ENCODE peak calls at places on chromosome 9, in seven cellular contexts. T, A, Q, L, Y, O and Z are unnamed samples.

GRCh38 chr9:35649431-35650340 is 1.0 kb downstream of the SIT1 start:
- DNase-seq in T (peak), L (no peak), Q (no peak), O (no peak), Y (no peak), A (no peak), Z (no peak)

GRCh38 chr9:109640232-109641078 is 139.5 kb upstream of the PALM2AKAP2 start:
- DNase-seq in T (no peak), Y (no peak), Q (peak), L (no peak), A (no peak), O (no peak), Z (peak)

GRCh38 chr9:21110708-21111576 is 30.7 kb downstream of the IFNW1 start:
- DNase-seq in Q (peak), T (no peak), L (peak), A (peak), Y (peak), O (no peak), Z (peak)

GRCh38 chr9:116978155-116978554 is 291.1 kb downstream of the TRIM32 start:
- DNase-seq in A (no peak), T (no peak), L (no peak), Q (no peak), O (no peak), Y (no peak), Z (no peak)

GRCh38 chr9:73583590-73583989 is 431.9 kb downstream of the ANXA1 start:
- DNase-seq in Q (no peak), T (no peak), O (no peak), A (no peak), Y (no peak), L (no peak), Z (no peak)

GRCh38 chr9:128912270-128912853 is 8.4 kb upstream of the PHYHD1 start:
- DNase-seq in L (peak), A (no peak), Q (no peak), Y (peak), T (no peak), O (peak), Z (peak)

GRCh38 chr9:110623462-110624025 is 44.0 kb upstream of the SVEP1 start:
- DNase-seq in A (peak), Y (peak), L (peak), T (peak), Q (peak), O (no peak), Z (peak)

GRCh38 chr9:130117816-130118632 is 54.2 kb upstream of the NCS1 start:
- DNase-seq in O (no peak), Y (no peak), L (peak), A (no peak), T (no peak), Q (no peak), Z (no peak)

GRCh38 chr9:25678846-25679360 is 659 bp upstream of the TUSC1 start:
- DNase-seq in Y (no peak), Q (no peak), L (no peak), O (no peak), T (no peak), A (no peak), Z (no peak)

GRCh38 chr9:87342743-87343142 is 154.9 kb upstream of the DAPK1 start:
- DNase-seq in T (no peak), Y (no peak), O (no peak), A (no peak), L (no peak), Q (no peak), Z (no peak)

GRCh38 chr9:78298046-78298511 is 1.2 kb downstream of the PSAT1 start:
- DNase-seq in Y (peak), O (no peak), T (peak), A (no peak), Q (peak), L (no peak), Z (no peak)

GRCh38 chr9:132077881-132078280 is 1.8 kb downstream of the MED27 start:
- DNase-seq in Y (no peak), O (no peak), T (no peak), A (no peak), Q (no peak), L (no peak), Z (no peak)

GRCh38 chr9:29039258-29039657 is 1466.0 kb upstream of the C9orf72 start:
- DNase-seq in T (no peak), Y (no peak), Q (no peak), A (no peak), L (no peak), O (no peak), Z (no peak)

GRCh38 chr9:4894076-4894475 is 91.0 kb upstream of the JAK2 start:
- DNase-seq in T (no peak), Q (no peak), O (no peak), L (no peak), A (no peak), Y (no peak), Z (no peak)

GRCh38 chr9:92969516-92970466 is 22.5 kb downstream of the FGD3 start:
- DNase-seq in Y (no peak), Q (no peak), A (no peak), T (no peak), O (no peak), L (no peak), Z (no peak)

GRCh38 chr9:84781431-84781830 is 111.9 kb downstream of the NTRK2 start:
- DNase-seq in Q (peak), O (no peak), T (no peak), Y (peak), L (no peak), A (no peak), Z (no peak)

GRCh38 chr9:133958756-133959155 is 33.4 kb downstream of the VAV2 start:
- DNase-seq in Y (no peak), Q (no peak), A (no peak), O (no peak), L (no peak), T (no peak), Z (no peak)

GRCh38 chr9:17219261-17219660 is 84.4 kb downstream of the CNTLN start:
- DNase-seq in A (no peak), T (no peak), Q (no peak), L (no peak), Y (no peak), O (no peak), Z (peak)

GRCh38 chr9:119044801-119045200 is 324.4 kb downstream of the BRINP1 start:
- DNase-seq in O (no peak), A (no peak), Q (no peak), Y (no peak), T (no peak), L (no peak), Z (no peak)

GRCh38 chr9:32430720-32431119 is 46.3 kb downstream of the ACO1 start:
- DNase-seq in L (no peak), Q (no peak), T (no peak), Y (no peak), O (no peak), A (no peak), Z (no peak)

GRCh38 chr9:90029996-90030395 is 425.2 kb downstream of the GADD45G start:
- DNase-seq in Y (no peak), Q (no peak), O (no peak), A (no peak), T (no peak), L (no peak), Z (no peak)

GRCh38 chr9:2657427-2657826 is 35.8 kb downstream of the VLDLR start:
- DNase-seq in L (no peak), Y (no peak), Q (no peak), T (no peak), O (no peak), A (no peak), Z (no peak)

GRCh38 chr9:115117999-115118470 is at the start of gene TNC:
- DNase-seq in Q (peak), O (no peak), A (no peak), L (no peak), Y (no peak), T (no peak), Z (no peak)

GRCh38 chr9:118554987-118555386 is 814.2 kb downstream of the BRINP1 start:
- DNase-seq in A (no peak), T (no peak), Q (no peak), O (no peak), L (no peak), Y (no peak), Z (no peak)

GRCh38 chr9:34493972-34494535 is 28.7 kb downstream of the ENHO start:
- DNase-seq in A (no peak), L (no peak), Y (no peak), O (no peak), Q (no peak), T (peak), Z (peak)

GRCh38 chr9:75096796-75097195 is 8.5 kb downstream of the OSTF1 start:
- DNase-seq in Y (no peak), O (no peak), A (no peak), T (no peak), L (no peak), Q (no peak), Z (no peak)

DNA sequence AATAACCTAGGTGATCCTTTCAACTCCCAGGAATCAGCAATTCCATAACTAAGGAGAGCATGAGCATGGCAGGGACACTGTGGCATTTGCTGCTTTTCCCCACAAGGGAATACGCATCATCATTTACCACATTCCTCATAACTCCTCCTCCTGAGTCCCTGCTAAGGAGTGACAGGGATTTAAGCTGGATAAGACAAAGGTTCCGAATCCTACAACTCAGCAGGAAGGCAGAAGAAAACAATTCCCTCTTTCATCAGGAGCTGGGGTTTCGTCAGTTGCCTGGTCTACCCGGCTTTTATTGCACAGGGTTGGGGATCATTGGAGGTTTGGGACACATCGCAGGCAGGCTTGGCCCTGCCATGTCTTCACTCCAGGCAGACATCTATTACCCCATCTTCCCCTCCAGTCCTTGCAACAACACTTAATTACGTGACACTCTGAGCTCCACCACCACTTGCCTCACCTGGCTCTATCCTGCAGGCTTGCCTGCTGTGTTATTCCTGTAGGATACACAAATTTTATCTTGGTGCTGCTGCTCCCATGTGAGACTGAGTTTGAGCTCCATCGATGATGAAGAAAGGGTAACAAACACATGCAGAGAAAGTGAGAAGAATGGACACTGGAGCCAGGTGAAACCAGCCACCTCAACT is 563.0 kb upstream of the KLF4 start:
- DNase-seq in Q (no peak), O (no peak), A (no peak), Y (no peak), T (no peak), L (no peak), Z (no peak)
- TF ChIP-seq JUND in Q (no peak), O (no peak), A (no peak), Y (no peak), T (no peak), L (no peak), Z (no peak)

DNA sequence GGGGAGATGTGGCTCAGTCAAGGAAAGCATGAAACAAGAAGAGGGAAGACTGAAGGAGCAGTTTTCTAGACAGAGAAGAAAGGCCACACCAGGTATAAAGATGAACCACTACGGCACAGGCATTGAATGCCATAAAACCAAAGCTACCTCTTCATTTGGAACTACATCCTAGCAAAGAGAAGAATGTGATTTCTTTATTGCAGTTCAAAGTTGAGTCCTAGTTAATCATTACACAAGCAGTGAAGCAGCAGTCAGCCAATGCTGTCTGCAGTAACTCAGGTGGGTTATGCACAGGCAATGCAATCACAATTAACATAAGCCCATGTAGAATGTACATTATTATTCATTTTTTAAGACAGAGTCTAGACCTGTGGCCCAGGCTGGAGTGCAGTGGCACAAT is 21.7 kb upstream of the PCAT7 start:
- DNase-seq in Y (peak), A (no peak), T (no peak), Q (no peak), O (no peak), L (no peak), Z (no peak)
- TF ChIP-seq JUND in Y (no peak), A (no peak), T (no peak), Q (no peak), O (no peak), L (no peak), Z (no peak)

GRCh38 chr9:71966601-71967000 is 55.2 kb downstream of the C9orf85 start:
- DNase-seq in Y (no peak), O (no peak), Q (no peak), L (no peak), T (no peak), A (no peak), Z (no peak)
- TF ChIP-seq JUND in Y (no peak), O (no peak), Q (no peak), L (no peak), T (no peak), A (no peak), Z (no peak)

DNA sequence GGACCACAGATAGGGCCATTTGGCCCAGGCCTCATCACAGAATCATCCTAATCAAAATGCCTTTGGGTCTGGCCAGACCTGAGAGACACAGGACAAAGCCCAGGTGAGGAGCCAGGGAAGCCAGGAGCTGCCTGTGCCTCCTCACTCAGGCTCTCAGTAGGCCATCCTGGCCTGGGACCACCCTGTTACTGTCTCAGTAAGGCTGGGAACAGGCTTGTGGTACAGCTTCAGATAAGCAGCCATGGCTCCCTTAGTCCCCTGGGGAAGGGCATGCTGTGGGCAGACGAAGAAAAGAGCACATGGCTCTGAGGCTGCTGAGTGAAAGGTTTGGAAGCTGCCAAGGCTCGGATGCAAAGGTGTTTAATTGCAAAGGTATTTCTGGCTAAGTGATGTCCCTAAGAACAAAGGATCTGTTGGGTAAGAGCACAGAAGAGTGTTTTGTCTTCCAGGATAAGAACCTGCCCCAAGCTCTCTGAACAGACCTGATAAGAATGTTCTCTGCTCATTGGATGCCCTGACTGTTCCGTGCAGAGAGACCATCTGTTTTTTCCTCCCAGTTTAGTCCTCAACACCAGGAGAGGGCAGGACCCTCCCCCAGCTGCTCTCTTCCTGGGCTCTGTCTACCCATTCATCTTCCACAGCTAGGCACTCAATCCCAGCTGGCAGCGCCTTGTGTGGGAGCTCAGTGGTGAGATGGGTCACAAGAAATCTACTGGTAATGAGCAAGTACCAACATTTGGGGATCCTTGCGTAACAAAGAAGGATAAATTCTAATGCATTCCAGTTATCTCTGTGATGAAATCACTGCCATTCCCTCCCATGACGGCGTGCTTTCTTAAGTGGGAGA is 17.7 kb downstream of the ANGPTL2 start:
- DNase-seq in Q (peak), A (no peak), T (no peak), O (no peak), Y (no peak), L (no peak), Z (no peak)
- TF ChIP-seq JUND in Q (no peak), A (no peak), T (no peak), O (no peak), Y (no peak), L (no peak), Z (no peak)

GRCh38 chr9:69809304-69809863 is 11.2 kb upstream of the CFAP95 start:
- DNase-seq in L (peak), T (no peak), A (no peak), Y (no peak), O (peak), Q (peak), Z (no peak)
- TF ChIP-seq JUND in L (no peak), T (no peak), A (no peak), Y (no peak), O (no peak), Q (no peak), Z (no peak)

GRCh38 chr9:127495884-127496555 is 44.7 kb downstream of the LRSAM1 start:
- DNase-seq in L (no peak), T (no peak), A (no peak), Q (no peak), Y (no peak), O (no peak), Z (peak)
- TF ChIP-seq JUND in L (no peak), T (no peak), A (no peak), Q (no peak), Y (no peak), O (no peak), Z (no peak)

DNA sequence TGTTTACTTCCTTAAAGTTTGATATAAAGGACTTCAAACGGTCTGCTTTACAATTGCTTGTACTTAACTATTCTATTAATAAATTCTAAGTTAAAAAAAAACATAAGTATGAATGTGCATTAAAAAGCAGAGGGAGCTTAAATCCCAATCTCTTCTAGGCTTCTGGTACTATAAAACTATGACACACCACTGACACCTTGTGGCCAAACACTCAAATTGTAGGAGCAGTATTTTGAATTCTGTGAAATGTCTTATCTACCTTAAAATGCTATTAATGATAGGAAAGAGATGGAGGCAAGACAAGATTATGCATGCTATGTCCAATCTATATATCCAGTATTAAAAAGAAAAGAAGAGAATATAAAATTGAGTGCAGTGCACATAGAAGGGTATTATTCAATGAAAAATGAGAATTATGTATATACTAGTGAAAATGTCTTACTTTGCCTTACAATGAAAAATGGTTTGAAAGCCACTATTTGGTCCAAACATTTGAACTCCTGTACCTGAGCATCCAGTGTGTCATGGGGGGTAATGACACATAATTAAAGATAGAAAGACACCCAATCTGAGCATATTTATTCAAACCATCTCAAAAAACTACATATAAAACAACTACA is 87.6 kb downstream of the ERP44 start:
- DNase-seq in A (peak), T (peak), O (no peak), L (peak), Y (peak), Q (peak), Z (no peak)
- TF ChIP-seq JUND in A (no peak), T (no peak), O (no peak), L (no peak), Y (no peak), Q (no peak), Z (no peak)